ENCODE peak calls at places on chromosomes 5 and 9, in six cellular contexts. P, M, D, S, Q and Z are unnamed samples.

GRCh38 chr9:75850459-75851200 is 39.8 kb upstream of the PCSK5 start:
- DNase-seq in Q (no peak), P (no peak), S (no peak), M (no peak), D (no peak), Z (no peak)

GRCh38 chr9:93252116-93252780 is 68.3 kb downstream of the WNK2 start:
- DNase-seq in Q (no peak), S (no peak), P (no peak), D (no peak), M (no peak), Z (no peak)

GRCh38 chr5:16229357-16229940 is 49.9 kb upstream of the MARCHF11 start:
- DNase-seq in P (no peak), M (no peak), D (no peak), Q (no peak), S (no peak), Z (no peak)

GRCh38 chr5:174935854-174936474 is 211.6 kb downstream of the MSX2 start:
- DNase-seq in P (peak), Q (peak), D (peak), S (no peak), M (peak), Z (peak)

GRCh38 chr9:117718085-117718484 is 13.9 kb downstream of the TLR4 start:
- DNase-seq in Q (peak), D (no peak), M (no peak), S (peak), P (no peak), Z (peak)

GRCh38 chr5:152542741-152543140 is 137.7 kb upstream of the NMUR2 start:
- DNase-seq in S (no peak), M (no peak), D (no peak), Q (no peak), P (no peak), Z (peak)

GRCh38 chr9:107309271-107309670 is 26.2 kb downstream of the RAD23B start:
- DNase-seq in Q (no peak), M (no peak), P (no peak), D (no peak), S (peak), Z (no peak)

GRCh38 chr9:115593587-115594091 is 475.7 kb upstream of the TNC start:
- DNase-seq in P (peak), M (peak), S (no peak), D (peak), Q (peak), Z (peak)

GRCh38 chr5:142960309-142960696 is 190.1 kb downstream of the ARHGAP26 start:
- DNase-seq in P (peak), S (no peak), Q (peak), D (peak), M (no peak), Z (peak)

GRCh38 chr5:142327111-142327842 is 2.5 kb upstream of the SPRY4 start:
- DNase-seq in D (no peak), Q (no peak), S (no peak), M (no peak), P (no peak), Z (no peak)

GRCh38 chr9:18788256-18788655 is 244.8 kb downstream of the SAXO1 start:
- DNase-seq in M (no peak), Q (no peak), P (no peak), S (no peak), D (no peak), Z (no peak)

GRCh38 chr5:59416441-59416840 is 477.1 kb downstream of the PDE4D start:
- DNase-seq in M (no peak), P (peak), S (no peak), D (peak), Q (no peak), Z (no peak)

GRCh38 chr5:176614805-176615478 is 5.0 kb upstream of the GPRIN1 start:
- DNase-seq in D (no peak), S (no peak), M (no peak), P (no peak), Q (peak), Z (peak)

GRCh38 chr5:140821375-140822280 is at the start of gene PCDHA5:
- DNase-seq in D (peak), M (no peak), Q (peak), P (peak), S (no peak), Z (peak)

GRCh38 chr5:175162036-175162435 is 281.9 kb downstream of the DRD1 start:
- DNase-seq in S (no peak), P (no peak), M (no peak), Q (no peak), D (no peak), Z (no peak)

GRCh38 chr5:170184007-170184687 is 48.6 kb upstream of the C5orf58 start:
- DNase-seq in D (peak), Q (peak), S (no peak), P (peak), M (peak), Z (peak)

GRCh38 chr9:21656776-21657637 is 145.4 kb upstream of the MTAP start:
- DNase-seq in Q (no peak), S (no peak), P (no peak), M (no peak), D (no peak), Z (no peak)

GRCh38 chr5:16539169-16539666 is 73.6 kb upstream of the ZNF622 start:
- DNase-seq in Q (no peak), S (no peak), M (no peak), P (peak), D (peak), Z (no peak)

GRCh38 chr5:142826093-142826492 is 55.9 kb downstream of the ARHGAP26 start:
- DNase-seq in P (no peak), M (no peak), D (no peak), Q (no peak), S (no peak), Z (no peak)

GRCh38 chr9:109190151-109190550 is 23.1 kb upstream of the FRRS1L start:
- DNase-seq in P (no peak), D (no peak), M (no peak), S (no peak), Q (no peak), Z (no peak)
- TF ChIP-seq MAX in P (no peak), D (no peak), M (no peak), S (no peak), Q (no peak), Z (no peak)

GRCh38 chr9:135488013-135488330 is 8.4 kb downstream of the PPP1R26 start:
- DNase-seq in P (no peak), Q (no peak), D (no peak), S (no peak), M (no peak), Z (no peak)
- TF ChIP-seq MYC in P (no peak), Q (no peak), D (no peak), S (no peak), M (no peak), Z (no peak)

GRCh38 chr5:84088996-84089395 is 295.7 kb downstream of the EDIL3 start:
- DNase-seq in D (peak), S (no peak), Q (peak), M (no peak), P (peak), Z (peak)
- TF ChIP-seq CTCF in D (peak), S (peak), Q (peak), M (no peak), P (peak), Z (peak)

DNA sequence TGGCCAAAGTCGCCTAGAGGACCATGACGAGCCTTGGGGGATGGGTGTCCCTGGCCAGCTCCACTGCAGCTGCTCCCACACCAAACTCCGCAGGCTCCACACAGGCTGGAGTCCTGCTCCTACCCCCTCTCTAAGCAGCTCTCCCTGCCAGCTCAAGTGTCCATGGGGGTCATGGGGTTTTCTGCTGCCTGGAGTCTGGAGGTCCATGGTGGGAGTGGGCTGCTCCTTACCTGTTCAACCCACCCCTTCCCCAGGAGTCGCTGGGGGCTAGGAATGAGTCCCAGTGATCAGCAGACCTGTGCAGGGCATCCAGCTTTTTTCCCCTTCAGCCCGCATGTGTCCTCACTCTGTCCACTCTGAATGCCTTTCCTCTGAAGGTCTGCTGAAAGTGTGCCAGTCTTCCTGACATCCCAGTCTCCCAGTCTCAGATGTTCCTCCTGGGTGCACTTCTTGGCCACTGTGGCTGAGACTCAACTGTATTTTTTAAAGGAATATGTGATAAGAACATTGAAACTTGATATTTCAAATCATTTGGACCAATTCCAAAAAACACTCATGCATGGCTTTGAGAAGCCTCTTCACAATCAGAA is 261.3 kb upstream of the ANKH start:
- DNase-seq in Q (no peak), S (no peak), P (no peak), D (no peak), M (no peak), Z (no peak)
- TF ChIP-seq MAX in Q (no peak), S (no peak), P (no peak), D (no peak), M (no peak), Z (no peak)